ENCODE peak calls at places on chromosomes 5 and 9, in ten cellular contexts. A is HepG2, Z is A549, K is WTC11, F is H1, J is endothelial cell of umbilical vein, Y is HCT116, M is K562, V is SK-N-SH, N is GM12878. D is an unnamed sample.

GRCh38 chr5:153352685-153353219 is 137.7 kb upstream of the GRIA1 start:
- DNase-seq in A (no peak), Z (no peak), K (no peak), F (no peak), J (no peak), Y (no peak), M (no peak), V (no peak), N (peak), D (no peak)

GRCh38 chr5:151181818-151182217 is 24.2 kb upstream of the ANXA6 start:
- DNase-seq in A (no peak), Z (no peak), K (no peak), F (no peak), J (no peak), Y (no peak), M (no peak), V (no peak), N (no peak), D (no peak)

GRCh38 chr9:37667706-37668672 is 17.2 kb downstream of the FRMPD1 start:
- DNase-seq in A (peak), Z (peak), K (peak), F (peak), J (no peak), Y (no peak), M (no peak), V (no peak), N (no peak), D (no peak)

GRCh38 chr5:150298701-150299451 is 3.8 kb downstream of the ARSI start:
- DNase-seq in A (no peak), Z (peak), K (no peak), F (no peak), J (no peak), Y (no peak), M (no peak), V (no peak), N (no peak), D (no peak)

GRCh38 chr5:129399069-129399468 is 61.0 kb upstream of the ADAMTS19 start:
- DNase-seq in A (no peak), Z (no peak), K (peak), F (no peak), J (no peak), Y (no peak), M (no peak), V (no peak), N (no peak), D (no peak)

GRCh38 chr9:116323012-116323411 is 169.4 kb downstream of the PAPPA start:
- DNase-seq in A (no peak), Z (no peak), K (no peak), F (no peak), J (no peak), Y (no peak), M (no peak), V (peak), N (no peak), D (no peak)

GRCh38 chr9:108991479-108991878 is 21.8 kb downstream of the CTNNAL1 start:
- DNase-seq in A (no peak), Z (no peak), K (no peak), F (no peak), J (peak), Y (no peak), M (no peak), V (no peak), N (no peak), D (no peak)

GRCh38 chr9:16058131-16058549 is 505.3 kb downstream of the CCDC171 start:
- DNase-seq in A (no peak), Z (no peak), K (peak), F (no peak), J (peak), Y (no peak), M (no peak), V (no peak), N (no peak), D (peak)

GRCh38 chr9:121350993-121351561 is 19.0 kb downstream of the STOM start:
- DNase-seq in A (no peak), Z (no peak), K (no peak), F (no peak), J (peak), Y (peak), M (peak), V (peak), N (no peak), D (no peak)

GRCh38 chr5:120326651-120327050 is 137.4 kb upstream of the PRR16 start:
- DNase-seq in A (no peak), Z (no peak), K (no peak), F (no peak), J (no peak), Y (no peak), M (no peak), V (no peak), N (no peak), D (no peak)

GRCh38 chr5:76401801-76402250 is 1.3 kb upstream of the IQGAP2 start:
- DNase-seq in A (no peak), Z (no peak), K (no peak), F (no peak), J (no peak), Y (no peak), M (no peak), V (no peak), N (peak), D (peak)

GRCh38 chr5:78472469-78473106 is 112.2 kb downstream of the SCAMP1 start:
- DNase-seq in A (peak), Z (no peak), K (no peak), F (no peak), J (peak), Y (no peak), M (no peak), V (no peak), N (no peak), D (no peak)

GRCh38 chr9:136342191-136343120 is 15.1 kb downstream of the GPSM1 start:
- DNase-seq in A (no peak), Z (no peak), K (peak), F (peak), J (peak), Y (no peak), M (peak), V (peak), N (peak), D (peak)

GRCh38 chr5:171469336-171469735 is 49.9 kb downstream of the FGF18 start:
- DNase-seq in A (no peak), Z (no peak), K (no peak), F (no peak), J (no peak), Y (no peak), M (no peak), V (no peak), N (no peak), D (no peak)

GRCh38 chr5:15021286-15022046 is 149.9 kb upstream of the ANKH start:
- DNase-seq in A (no peak), Z (no peak), K (no peak), F (no peak), J (no peak), Y (no peak), M (no peak), V (no peak), N (no peak), D (peak)

GRCh38 chr9:135704366-135704947 is 2.5 kb downstream of the KCNT1 start:
- DNase-seq in A (no peak), Z (no peak), K (no peak), F (no peak), J (no peak), Y (no peak), M (no peak), V (peak), N (no peak), D (no peak)

GRCh38 chr5:147483961-147484707 is 25.7 kb downstream of the DPYSL3 start:
- DNase-seq in A (no peak), Z (no peak), K (no peak), F (no peak), J (peak), Y (no peak), M (no peak), V (peak), N (no peak), D (no peak)

GRCh38 chr9:109469646-109470358 is 28.3 kb downstream of the PTPN3 start:
- DNase-seq in A (peak), Z (peak), K (peak), F (peak), J (peak), Y (peak), M (peak), V (peak), N (peak), D (peak)

GRCh38 chr5:138724470-138725146 is 28.6 kb upstream of the CTNNA1 start:
- DNase-seq in A (no peak), Z (no peak), K (peak), F (no peak), J (peak), Y (no peak), M (no peak), V (no peak), N (no peak), D (peak)

GRCh38 chr5:80070338-80071056 is 35.3 kb downstream of the THBS4 start:
- DNase-seq in A (no peak), Z (no peak), K (no peak), F (no peak), J (no peak), Y (no peak), M (no peak), V (no peak), N (peak), D (peak)

GRCh38 chr5:6049662-6050061 is 328.7 kb downstream of the MED10 start:
- DNase-seq in A (no peak), Z (no peak), K (no peak), F (no peak), J (no peak), Y (no peak), M (no peak), V (no peak), N (no peak), D (no peak)

GRCh38 chr9:135410421-135410820 is 69.2 kb upstream of the PPP1R26 start:
- DNase-seq in A (no peak), Z (no peak), K (no peak), F (no peak), J (no peak), Y (no peak), M (no peak), V (peak), N (no peak), D (no peak)

GRCh38 chr5:144831650-144832049 is 661.0 kb downstream of the KCTD16 start:
- DNase-seq in A (no peak), Z (no peak), K (no peak), F (no peak), J (no peak), Y (no peak), M (no peak), V (no peak), N (no peak), D (no peak)

GRCh38 chr5:72557576-72558336 is 50.5 kb upstream of the ZNF366 start:
- DNase-seq in A (no peak), Z (no peak), K (no peak), F (no peak), J (peak), Y (no peak), M (no peak), V (no peak), N (no peak), D (no peak)

GRCh38 chr9:28671000-28671399 is 1097.7 kb upstream of the C9orf72 start:
- DNase-seq in A (no peak), Z (no peak), K (no peak), F (no peak), J (no peak), Y (no peak), M (no peak), V (no peak), N (no peak), D (no peak)

GRCh38 chr9:122265265-122265900 is 701 bp downstream of the MRRF start:
- DNase-seq in A (peak), Z (no peak), K (no peak), F (no peak), J (peak), Y (peak), M (peak), V (no peak), N (peak), D (peak)

GRCh38 chr9:3040761-3041160 is 196.9 kb upstream of the PUM3 start:
- DNase-seq in A (no peak), Z (no peak), K (no peak), F (no peak), J (no peak), Y (no peak), M (no peak), V (no peak), N (no peak), D (no peak)

GRCh38 chr5:139019880-139020279 is 144.7 kb upstream of the LRRTM2 start:
- DNase-seq in A (no peak), Z (no peak), K (no peak), F (no peak), J (no peak), Y (no peak), M (no peak), V (no peak), N (no peak), D (no peak)

GRCh38 chr5:11324521-11325289 is 563.7 kb upstream of the DAP start:
- DNase-seq in A (no peak), Z (no peak), K (no peak), F (no peak), J (no peak), Y (no peak), M (no peak), V (no peak), N (no peak), D (no peak)

GRCh38 chr9:27765266-27765665 is 192.0 kb upstream of the C9orf72 start:
- DNase-seq in A (no peak), Z (no peak), K (no peak), F (no peak), J (no peak), Y (no peak), M (no peak), V (no peak), N (no peak), D (no peak)

GRCh38 chr9:98806394-98807069 is 938 bp upstream of the GALNT12 start:
- DNase-seq in A (no peak), Z (no peak), K (no peak), F (no peak), J (no peak), Y (no peak), M (no peak), V (no peak), N (no peak), D (no peak)

DNA sequence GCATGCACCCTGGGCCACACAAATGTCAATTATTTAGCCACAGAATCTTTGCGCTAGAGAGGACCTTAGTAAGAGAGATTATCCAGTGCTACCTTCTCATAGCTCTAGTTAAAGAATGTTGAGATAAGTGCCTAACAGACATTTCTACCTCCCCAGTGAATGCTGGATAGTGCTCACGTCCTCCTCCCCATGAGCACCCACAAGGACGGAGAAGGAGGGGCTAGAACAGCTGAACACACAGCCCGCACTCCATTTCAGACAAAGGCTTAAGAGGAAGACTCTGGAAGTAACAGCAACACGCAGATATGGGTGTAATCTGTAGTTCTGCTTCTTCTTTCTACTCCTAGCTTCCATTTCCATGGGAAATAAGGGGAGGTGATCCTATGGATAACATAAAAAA is 120.5 kb downstream of the FEM1C start:
- DNase-seq in A (no peak), Z (no peak), K (no peak), F (no peak), J (no peak), Y (no peak), M (no peak), V (no peak), N (no peak), D (no peak)
- TF ChIP-seq MAX in A (no peak), Z (no peak), K (no peak), F (no peak), J (no peak), Y (no peak), M (no peak), V (no peak), N (no peak), D (no peak)

DNA sequence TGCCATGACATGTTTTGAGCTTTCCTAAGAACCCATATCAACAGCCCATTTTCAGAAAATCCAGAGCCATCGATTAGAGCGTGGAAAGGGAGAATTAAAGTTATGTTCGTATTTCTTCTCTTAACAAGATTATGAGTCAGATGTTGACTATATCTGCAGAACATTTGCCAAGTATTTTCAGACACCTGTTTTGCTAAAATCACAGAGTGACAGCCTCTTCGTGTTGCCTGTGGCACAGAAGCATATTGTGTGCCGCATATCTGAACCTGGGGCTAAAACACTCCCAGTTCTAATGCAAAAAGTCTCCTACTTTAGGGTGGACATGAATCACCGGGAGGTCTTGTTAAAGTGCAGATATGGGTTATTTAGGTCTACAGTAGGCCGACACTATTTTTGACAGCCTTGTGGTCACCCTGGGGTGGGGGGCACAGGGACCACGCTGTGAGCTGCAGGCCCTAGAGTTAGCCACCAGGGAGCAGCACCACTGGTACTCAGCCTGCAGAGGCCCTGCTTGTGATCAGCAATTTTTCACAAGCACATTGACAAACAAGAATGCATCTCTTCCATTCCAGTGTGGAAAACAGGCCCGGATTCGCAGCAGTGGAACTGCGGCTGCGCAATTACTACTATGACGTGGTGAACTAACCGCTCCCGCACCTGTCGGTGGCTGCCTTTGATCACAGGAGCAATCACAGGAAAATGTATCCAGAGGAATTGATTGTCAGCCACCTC is 93.5 kb downstream of the SYK start:
- DNase-seq in A (peak), Z (peak), K (peak), F (no peak), J (peak), Y (no peak), M (peak), V (peak), N (no peak), D (peak)
- TF ChIP-seq MAX in A (no peak), Z (no peak), K (no peak), F (no peak), J (no peak), Y (no peak), M (no peak), V (no peak), N (no peak), D (no peak)

DNA sequence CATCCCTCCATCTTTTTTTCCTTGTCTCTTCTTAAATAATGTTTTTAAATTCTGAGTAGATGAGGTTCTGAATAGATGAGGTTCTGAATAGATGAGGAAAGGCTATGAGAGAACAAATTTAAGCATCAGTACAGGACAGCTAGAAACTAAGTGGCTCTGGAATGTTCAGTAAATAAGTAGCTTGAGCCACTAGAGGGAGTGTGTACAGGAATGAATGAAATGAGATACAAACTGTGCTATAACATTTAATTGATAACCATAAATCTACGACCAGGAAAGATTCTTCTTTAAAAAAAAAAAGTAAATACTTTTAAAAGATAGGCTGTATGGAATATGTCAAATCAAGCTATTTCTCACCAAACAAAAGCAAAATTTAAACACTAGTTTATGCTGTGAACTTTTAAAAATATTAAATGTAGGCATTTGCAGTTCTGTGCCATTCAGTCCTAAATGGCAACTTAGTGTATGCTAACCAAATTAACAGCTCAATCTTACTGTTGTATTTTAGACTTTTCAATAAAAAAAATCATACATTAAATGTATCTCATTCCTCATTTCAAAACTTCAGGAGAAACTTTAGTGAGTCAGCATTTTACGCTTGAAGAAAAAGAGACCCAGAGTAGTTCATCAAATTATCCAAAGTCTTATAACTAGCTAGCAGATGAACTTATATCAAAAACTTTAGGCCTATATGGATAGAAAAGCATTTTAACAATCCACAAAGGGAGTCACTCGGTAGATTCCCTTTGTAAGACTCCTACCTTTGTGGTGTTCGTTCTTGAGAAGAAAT is 70.4 kb upstream of the SNX2 start:
- DNase-seq in A (peak), Z (peak), K (no peak), F (no peak), J (peak), Y (peak), M (peak), V (peak), N (no peak), D (peak)
- TF ChIP-seq MAX in A (no peak), Z (no peak), K (no peak), F (no peak), J (no peak), Y (no peak), M (no peak), V (no peak), N (no peak), D (no peak)

DNA sequence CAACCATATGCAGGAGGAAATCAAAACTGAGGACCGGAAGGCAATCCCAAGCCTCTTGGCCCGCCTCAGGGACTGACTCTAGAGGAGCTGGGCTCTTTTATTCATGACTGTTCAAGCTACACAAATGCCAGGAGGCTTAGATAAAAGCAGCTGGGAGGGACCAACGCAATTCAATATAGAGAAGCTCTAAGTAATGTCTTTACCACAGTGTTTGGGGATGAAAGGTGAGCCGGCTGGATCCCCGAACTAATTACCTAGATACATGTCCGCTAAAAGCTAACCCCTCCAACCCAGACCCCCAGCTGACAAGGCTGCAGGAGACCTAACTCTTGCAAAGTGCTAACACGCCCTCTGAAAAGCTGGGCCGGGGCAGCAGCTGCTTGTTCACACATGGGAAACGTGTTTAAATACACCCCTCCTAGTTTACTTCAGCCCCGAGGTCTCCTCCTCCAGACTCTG is 67.5 kb downstream of the TLE1 start:
- DNase-seq in A (no peak), Z (no peak), K (peak), F (no peak), J (no peak), Y (no peak), M (no peak), V (no peak), N (no peak), D (no peak)
- TF ChIP-seq MAX in A (no peak), Z (no peak), K (no peak), F (no peak), J (no peak), Y (no peak), M (no peak), V (no peak), N (no peak), D (no peak)

DNA sequence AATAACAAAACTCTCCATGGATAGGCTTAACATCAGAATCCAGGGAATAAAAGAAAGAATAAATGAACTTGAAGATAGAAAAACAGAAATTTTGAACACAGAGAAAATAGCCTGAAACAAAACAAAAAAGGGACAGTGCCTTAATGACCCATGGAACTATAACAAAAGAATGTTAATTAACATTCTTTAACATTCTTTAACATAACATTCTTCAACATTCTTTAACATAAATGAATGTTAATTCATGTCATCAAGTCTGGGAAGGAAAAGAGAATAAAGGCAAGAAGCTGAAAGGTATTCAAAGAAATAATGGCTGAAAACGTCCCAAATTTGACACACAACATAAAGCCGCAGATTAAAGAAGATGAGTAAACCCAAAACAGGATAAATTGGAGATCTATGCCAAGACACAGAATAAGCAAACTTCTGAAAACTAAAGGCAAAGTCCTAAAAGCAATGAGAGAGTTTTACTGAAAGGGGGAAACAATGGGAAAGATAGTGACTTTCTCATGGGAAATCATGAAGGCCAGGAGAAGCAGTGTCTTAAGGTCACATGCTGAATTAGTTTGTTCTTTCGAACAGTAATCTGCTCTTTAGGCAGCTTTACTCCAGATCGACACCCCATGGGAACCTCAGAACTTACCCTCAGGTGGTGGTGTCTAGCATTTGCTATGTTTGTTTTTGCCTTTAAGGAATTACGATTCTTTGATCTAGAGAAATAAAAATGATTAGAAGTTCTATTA is 483.0 kb downstream of the KDM4C start:
- DNase-seq in A (no peak), Z (no peak), K (no peak), F (no peak), J (no peak), Y (no peak), M (no peak), V (no peak), N (no peak), D (no peak)
- TF ChIP-seq MAX in A (no peak), Z (no peak), K (no peak), F (no peak), J (no peak), Y (no peak), M (no peak), V (no peak), N (no peak), D (no peak)

D was measured in NB4.